ENCODE peak calls at places on chromosomes 7 and 10, in six cellular contexts. E is GM03348; L is neural progenitor cell; P is AG04449; A is stimulated activated CD4-positive, alpha-beta T cell treated with anti-CD3 and anti-CD28 coated beads, Interleukin-2, amount 100 ng/mL, for 48 hours; Z is GM10248. C is an unnamed sample.
A peak's percentile ranks its signal among the peaks of the same experiment; 100 is the strongest.

GRCh38 chr10:32795598-32796183 is 162.3 kb downstream of the ITGB1 start:
- DNase-seq in E (peak; percentile 43), L (peak; percentile 53), P (no peak), A (no peak), Z (peak; percentile 18), C (peak; percentile 23)

GRCh38 chr10:11824825-11825224 is 1.7 kb downstream of the PROSER2 start:
- DNase-seq in E (no peak), L (no peak), P (no peak), A (no peak), Z (no peak), C (no peak)

GRCh38 chr10:127903789-127904188 is 3.1 kb upstream of the PTPRE start:
- DNase-seq in E (no peak), L (no peak), P (no peak), A (no peak), Z (no peak), C (no peak)

GRCh38 chr10:24254180-24254579 is 45.2 kb downstream of the KIAA1217 start:
- DNase-seq in E (peak; percentile 55), L (no peak), P (no peak), A (no peak), Z (no peak), C (no peak)

GRCh38 chr10:110805292-110805691 is 66.4 kb upstream of the PDCD4 start:
- DNase-seq in E (no peak), L (no peak), P (no peak), A (no peak), Z (no peak), C (no peak)

GRCh38 chr10:34638405-34639054 is 176.6 kb downstream of the PARD3 start:
- DNase-seq in E (peak; percentile 84), L (peak; percentile 75), P (peak; percentile 56), A (peak; percentile 67), Z (peak; percentile 49), C (peak; percentile 79)

GRCh38 chr10:122149138-122149606 is 121.9 kb upstream of the BTBD16 start:
- DNase-seq in E (peak; percentile 64), L (no peak), P (no peak), A (no peak), Z (no peak), C (no peak)

GRCh38 chr7:75631711-75632110 is 107.0 kb downstream of the HIP1 start:
- DNase-seq in E (no peak), L (no peak), P (no peak), A (no peak), Z (no peak), C (no peak)

GRCh38 chr10:18260308-18260971 is 120.2 kb downstream of the CACNB2 start:
- DNase-seq in E (no peak), L (peak; percentile 24), P (no peak), A (no peak), Z (no peak), C (no peak)

GRCh38 chr7:121337398-121337797 is 8.6 kb downstream of the WNT16 start:
- DNase-seq in E (peak; percentile 27), L (no peak), P (no peak), A (no peak), Z (no peak), C (peak; percentile 16)

GRCh38 chr10:103470755-103471653 is 8.0 kb downstream of the CALHM3 start:
- DNase-seq in E (peak; percentile 44), L (no peak), P (no peak), A (peak; percentile 46), Z (peak; percentile 88), C (no peak)

GRCh38 chr10:122062831-122063674 is 74.1 kb downstream of the TACC2 start:
- DNase-seq in E (peak; percentile 92), L (peak; percentile 47), P (no peak), A (no peak), Z (no peak), C (peak; percentile 79)

GRCh38 chr7:50647286-50647980 is 82.2 kb upstream of the DDC start:
- DNase-seq in E (no peak), L (no peak), P (no peak), A (no peak), Z (no peak), C (no peak)

GRCh38 chr10:112203328-112204076 is 19.9 kb upstream of the GPAM start:
- DNase-seq in E (peak; percentile 14), L (no peak), P (no peak), A (no peak), Z (peak; percentile 42), C (no peak)

GRCh38 chr7:108203433-108204002 is 73.4 kb upstream of the LAMB4 start:
- DNase-seq in E (no peak), L (no peak), P (no peak), A (no peak), Z (no peak), C (no peak)

GRCh38 chr10:95289003-95289920 is 1.5 kb downstream of the PDLIM1 start:
- DNase-seq in E (peak; percentile 70), L (peak; percentile 40), P (no peak), A (no peak), Z (peak; percentile 34), C (no peak)

GRCh38 chr7:94297397-94297838 is 97.3 kb upstream of the COL1A2 start:
- DNase-seq in E (peak; percentile 81), L (no peak), P (peak; percentile 94), A (no peak), Z (no peak), C (no peak)

GRCh38 chr7:74623135-74623534 is 34.4 kb upstream of the GTF2I start:
- DNase-seq in E (no peak), L (no peak), P (no peak), A (no peak), Z (no peak), C (no peak)

GRCh38 chr10:16995867-16996529 is 133.6 kb downstream of the CUBN start:
- DNase-seq in E (no peak), L (peak; percentile 34), P (no peak), A (no peak), Z (no peak), C (no peak)

GRCh38 chr7:138618506-138618905 is 82.7 kb downstream of the SVOPL start:
- DNase-seq in E (no peak), L (no peak), P (no peak), A (no peak), Z (no peak), C (no peak)

GRCh38 chr10:5663692-5664427 is 2.5 kb downstream of the ASB13 start:
- DNase-seq in E (no peak), L (peak; percentile 39), P (no peak), A (no peak), Z (no peak), C (peak; percentile 11)

GRCh38 chr10:36366843-36367242 is 724.7 kb upstream of the FZD8 start:
- DNase-seq in E (no peak), L (no peak), P (no peak), A (no peak), Z (no peak), C (no peak)

GRCh38 chr7:1016577-1017531 is 27.5 kb upstream of the GPR146 start:
- DNase-seq in E (no peak), L (no peak), P (no peak), A (no peak), Z (no peak), C (no peak)

GRCh38 chr10:114881916-114882315 is 56.1 kb upstream of the TRUB1 start:
- DNase-seq in E (no peak), L (no peak), P (no peak), A (no peak), Z (no peak), C (no peak)

GRCh38 chr7:1243964-1244416 is 11.3 kb downstream of the UNCX start:
- DNase-seq in E (no peak), L (peak; percentile 27), P (no peak), A (no peak), Z (no peak), C (no peak)

GRCh38 chr10:122373713-122374112 is 795 bp upstream of the PLEKHA1 start:
- DNase-seq in E (peak; percentile 55), L (no peak), P (no peak), A (no peak), Z (no peak), C (no peak)

GRCh38 chr7:44215531-44215930 is 14.8 kb downstream of the YKT6 start:
- DNase-seq in E (no peak), L (no peak), P (no peak), A (no peak), Z (no peak), C (no peak)

GRCh38 chr7:39280337-39280736 is 285.9 kb upstream of the YAE1 start:
- DNase-seq in E (no peak), L (no peak), P (no peak), A (no peak), Z (no peak), C (no peak)

GRCh38 chr10:57807906-57808305 is 459.8 kb downstream of the IPMK start:
- DNase-seq in E (no peak), L (no peak), P (no peak), A (no peak), Z (no peak), C (no peak)

GRCh38 chr10:98168147-98168546 is 33.7 kb downstream of the R3HCC1L start:
- DNase-seq in E (no peak), L (no peak), P (no peak), A (no peak), Z (no peak), C (no peak)

GRCh38 chr10:79393221-79393923 is 46.1 kb downstream of the PPIF start:
- DNase-seq in E (no peak), L (no peak), P (no peak), A (no peak), Z (no peak), C (no peak)

GRCh38 chr7:16753102-16753931 is at the start of gene TSPAN13:
- DNase-seq in E (peak; percentile 90), L (peak; percentile 96), P (no peak), A (peak; percentile 50), Z (peak; percentile 23), C (peak; percentile 99)

GRCh38 chr10:48764486-48764885 is 79.8 kb downstream of the WDFY4 start:
- DNase-seq in E (no peak), L (no peak), P (no peak), A (no peak), Z (no peak), C (no peak)

GRCh38 chr10:65843203-65843602 is 1082.6 kb upstream of the LRRTM3 start:
- DNase-seq in E (no peak), L (no peak), P (no peak), A (no peak), Z (no peak), C (no peak)

GRCh38 chr10:93678805-93679587 is 23.4 kb downstream of the FRA10AC1 start:
- DNase-seq in E (no peak), L (no peak), P (no peak), A (no peak), Z (no peak), C (no peak)

GRCh38 chr10:24790599-24790998 is 66.9 kb upstream of the ARHGAP21 start:
- DNase-seq in E (no peak), L (peak; percentile 76), P (no peak), A (no peak), Z (no peak), C (no peak)